ENCODE peak calls at places on chromosome 13, in four cellular contexts. J is upper lobe of right lung, M is fibroblast of the conjunctiva, Z is stomach. I is an unnamed sample.

GRCh38 chr13:75137911-75138571 is 343.9 kb downstream of the TBC1D4 start:
- DNase-seq in J (no peak), M (no peak), Z (no peak), I (no peak)

GRCh38 chr13:43935878-43936277 is 56.2 kb downstream of the LACC1 start:
- DNase-seq in J (no peak), M (no peak), Z (no peak), I (no peak)

GRCh38 chr13:36848228-36848982 is 29.4 kb downstream of the RFXAP start:
- DNase-seq in J (no peak), M (no peak), Z (no peak), I (no peak)

GRCh38 chr13:28313579-28313978 is 175.2 kb downstream of the PAN3 start:
- DNase-seq in J (no peak), M (no peak), Z (no peak), I (no peak)

GRCh38 chr13:114319441-114319871 is 5.2 kb downstream of the CHAMP1 start:
- DNase-seq in J (no peak), M (peak; percentile 49), Z (no peak), I (no peak)

GRCh38 chr13:95809429-95809828 is 132.5 kb downstream of the DNAJC3 start:
- DNase-seq in J (no peak), M (no peak), Z (no peak), I (no peak)

GRCh38 chr13:26616126-26616525 is 58.6 kb downstream of the WASF3 start:
- DNase-seq in J (no peak), M (no peak), Z (no peak), I (no peak)

GRCh38 chr13:30645629-30646028 is 27.9 kb downstream of the USPL1 start:
- DNase-seq in J (no peak), M (no peak), Z (no peak), I (no peak)

GRCh38 chr13:113146750-113147149 is 11.7 kb upstream of the PROZ start:
- DNase-seq in J (no peak), M (no peak), Z (no peak), I (peak; percentile 36)

GRCh38 chr13:66503890-66504289 is 726.2 kb downstream of the PCDH9 start:
- DNase-seq in J (no peak), M (no peak), Z (no peak), I (no peak)

GRCh38 chr13:36530050-36530789 is 97.9 kb downstream of the CCNA1 start:
- DNase-seq in J (peak; percentile 64), M (peak; percentile 17), Z (no peak), I (no peak)

GRCh38 chr13:27775943-27776342 is 16.3 kb upstream of the GSX1 start:
- DNase-seq in J (no peak), M (no peak), Z (no peak), I (no peak)

GRCh38 chr13:83215627-83216026 is 666.6 kb downstream of the SLITRK1 start:
- DNase-seq in J (no peak), M (peak; percentile 63), Z (no peak), I (no peak)

I was measured in left lobe of liver.